ENCODE peak calls at places on chromosomes 12 and 14, in four cellular contexts. One of them, this sample, is unnamed.

GRCh38 chr14:37369446-37369845 is 171.7 kb downstream of the MIPOL1 start:
- DNase-seq in lower leg skin: no peak
- DNase-seq in fibroblast of the aortic adventitia: no peak
- DNase-seq in heart left ventricle: no peak
- DNase-seq in this sample: no peak

GRCh38 chr12:85923767-85924331 is 49.8 kb downstream of the NTS start:
- DNase-seq in lower leg skin: no peak
- DNase-seq in fibroblast of the aortic adventitia: peak
- DNase-seq in heart left ventricle: no peak
- DNase-seq in this sample: peak

GRCh38 chr14:92460916-92461579 is 52.5 kb upstream of the RIN3 start:
- DNase-seq in fibroblast of the aortic adventitia: peak
- DNase-seq in heart left ventricle: no peak
- DNase-seq in lower leg skin: peak
- DNase-seq in this sample: no peak

GRCh38 chr14:101252443-101253214 is 308.7 kb upstream of the DIO3 start:
- DNase-seq in lower leg skin: no peak
- DNase-seq in heart left ventricle: no peak
- DNase-seq in fibroblast of the aortic adventitia: no peak
- DNase-seq in this sample: no peak

GRCh38 chr12:5498806-5499205 is 66.9 kb downstream of the NTF3 start:
- DNase-seq in heart left ventricle: no peak
- DNase-seq in fibroblast of the aortic adventitia: no peak
- DNase-seq in lower leg skin: peak
- DNase-seq in this sample: no peak

GRCh38 chr12:106197906-106198623 is 49.8 kb downstream of the CKAP4 start:
- DNase-seq in lower leg skin: no peak
- DNase-seq in fibroblast of the aortic adventitia: peak
- DNase-seq in heart left ventricle: no peak
- DNase-seq in this sample: no peak

GRCh38 chr14:90758959-90759358 is 57.3 kb downstream of the TTC7B start:
- DNase-seq in fibroblast of the aortic adventitia: peak
- DNase-seq in heart left ventricle: peak
- DNase-seq in lower leg skin: peak
- DNase-seq in this sample: no peak

GRCh38 chr14:99345472-99345871 is 73.5 kb upstream of the BCL11B start:
- DNase-seq in heart left ventricle: no peak
- DNase-seq in lower leg skin: no peak
- DNase-seq in fibroblast of the aortic adventitia: no peak
- DNase-seq in this sample: no peak

GRCh38 chr12:132407525-132407924 is 78.1 kb upstream of the GALNT9 start:
- DNase-seq in fibroblast of the aortic adventitia: no peak
- DNase-seq in lower leg skin: no peak
- DNase-seq in heart left ventricle: peak
- DNase-seq in this sample: no peak

GRCh38 chr12:89468648-89469326 is 55.8 kb downstream of the GALNT4 start:
- DNase-seq in heart left ventricle: no peak
- DNase-seq in fibroblast of the aortic adventitia: no peak
- DNase-seq in lower leg skin: no peak
- DNase-seq in this sample: peak

GRCh38 chr14:100424504-100425453 is 101.6 kb downstream of the SLC25A47 start:
- DNase-seq in fibroblast of the aortic adventitia: no peak
- DNase-seq in heart left ventricle: no peak
- DNase-seq in lower leg skin: no peak
- DNase-seq in this sample: no peak

GRCh38 chr14:58747181-58747580 is 109.4 kb downstream of the DACT1 start:
- DNase-seq in lower leg skin: peak
- DNase-seq in fibroblast of the aortic adventitia: peak
- DNase-seq in heart left ventricle: no peak
- DNase-seq in this sample: peak

GRCh38 chr14:54338696-54339317 is 58.0 kb upstream of the CDKN3 start:
- DNase-seq in heart left ventricle: no peak
- DNase-seq in fibroblast of the aortic adventitia: peak
- DNase-seq in lower leg skin: no peak
- DNase-seq in this sample: peak

GRCh38 chr14:95515523-95516517 is 630 bp downstream of the SYNE3 start:
- DNase-seq in heart left ventricle: peak
- DNase-seq in lower leg skin: peak
- DNase-seq in fibroblast of the aortic adventitia: peak
- DNase-seq in this sample: peak